ENCODE peak calls at places on chromosomes 4 and X, in ten cellular contexts. H is ureter; D is mesendoderm; X is activated naive CD4-positive, alpha-beta T cell treated with anti-CD3 and anti-CD28 coated beads for 36 hours; Q is NAMALWA; L is progenitor cell of endocrine pancreas; G is RPMI8226; Z is tibial artery; R is cerebellum; N is T-helper 2 cell. U is an unnamed sample.

GRCh38 chrX:12138366-12139313 is at the start of gene FRMPD4:
- DNase-seq in Q (no peak), H (no peak), G (no peak), X (no peak), D (peak; percentile 58), Z (no peak), L (peak; percentile 33), R (no peak), N (no peak), U (no peak)

GRCh38 chr4:6859543-6859942 is 50.1 kb upstream of the TBC1D14 start:
- DNase-seq in G (no peak), N (no peak), R (no peak), L (no peak), Z (no peak), X (no peak), Q (no peak), D (no peak), H (no peak), U (no peak)

GRCh38 chr4:72358483-72358882 is 210.5 kb downstream of the ADAMTS3 start:
- DNase-seq in Q (no peak), R (no peak), Z (no peak), H (no peak), X (no peak), D (no peak), L (no peak), G (no peak), N (no peak), U (no peak)

GRCh38 chr4:76850010-76850441 is 47.9 kb downstream of the SOWAHB start:
- DNase-seq in R (no peak), L (no peak), Q (no peak), N (no peak), X (no peak), Z (no peak), H (no peak), G (no peak), D (no peak), U (no peak)

GRCh38 chr4:42048394-42048793 is 58.1 kb downstream of the SLC30A9 start:
- DNase-seq in X (no peak), Q (no peak), R (no peak), Z (no peak), H (no peak), L (no peak), D (no peak), G (no peak), N (no peak), U (no peak)

GRCh38 chrX:45385767-45386166 is 185.1 kb upstream of the DIPK2B start:
- DNase-seq in D (no peak), L (no peak), Q (no peak), Z (no peak), H (no peak), X (no peak), G (no peak), R (no peak), N (no peak), U (no peak)

GRCh38 chrX:14235004-14235403 is 205.3 kb upstream of the GEMIN8 start:
- DNase-seq in G (no peak), N (no peak), R (no peak), Q (no peak), L (no peak), H (no peak), Z (no peak), D (peak; percentile 13), X (no peak), U (no peak)

GRCh38 chr4:186037692-186038658 is 31.0 kb upstream of the TLR3 start:
- DNase-seq in G (peak; percentile 41), R (peak; percentile 92), H (peak; percentile 63), X (peak; percentile 51), N (no peak), Z (peak; percentile 45), L (peak; percentile 31), D (peak; percentile 76), Q (peak; percentile 82), U (no peak)

GRCh38 chr4:32251126-32251525 is 1531.0 kb downstream of the PCDH7 start:
- DNase-seq in Q (no peak), X (no peak), R (no peak), Z (no peak), D (no peak), L (no peak), N (no peak), H (no peak), G (no peak), U (no peak)

GRCh38 chrX:148500428-148501120 is at the start of gene AFF2:
- DNase-seq in Z (no peak), L (peak; percentile 14), N (peak; percentile 25), Q (peak; percentile 63), D (peak; percentile 38), H (no peak), R (peak; percentile 47), G (no peak), X (peak; percentile 51), U (peak; percentile 18)

GRCh38 chr4:107832275-107832807 is 7.6 kb downstream of the SGMS2 start:
- DNase-seq in G (no peak), N (no peak), X (no peak), L (no peak), R (no peak), Z (no peak), Q (no peak), D (no peak), H (no peak), U (no peak)

GRCh38 chr4:82496349-82496748 is 65.4 kb downstream of the TMEM150C start:
- DNase-seq in Q (no peak), R (no peak), H (no peak), X (no peak), N (no peak), Z (no peak), L (no peak), G (no peak), D (no peak), U (no peak)

GRCh38 chr4:8656711-8657380 is 64.3 kb downstream of the CPZ start:
- DNase-seq in L (no peak), D (no peak), G (no peak), Q (no peak), Z (no peak), R (no peak), H (no peak), X (no peak), N (no peak), U (no peak)

GRCh38 chrX:143571521-143571920 is 54.2 kb upstream of the SPANXN3 start:
- DNase-seq in G (no peak), Z (no peak), X (no peak), L (no peak), N (no peak), H (no peak), D (peak; percentile 32), Q (no peak), R (no peak), U (no peak)

GRCh38 chr4:148118628-148119027 is 323.6 kb downstream of the NR3C2 start:
- DNase-seq in D (no peak), Q (no peak), N (no peak), R (no peak), L (no peak), H (no peak), X (no peak), G (peak; percentile 19), Z (no peak), U (no peak)

GRCh38 chrX:45760187-45760742 is 559.6 kb upstream of the DIPK2B start:
- DNase-seq in Z (no peak), R (no peak), Q (no peak), G (no peak), L (no peak), N (no peak), H (no peak), X (no peak), D (no peak), U (no peak)

GRCh38 chr4:110865611-110866254 is 242.9 kb upstream of the PITX2 start:
- DNase-seq in N (no peak), H (no peak), L (no peak), Q (no peak), R (no peak), G (no peak), X (no peak), Z (no peak), D (no peak), U (no peak)

GRCh38 chrX:74523870-74524735 is 90.3 kb downstream of the RLIM start:
- DNase-seq in Z (no peak), H (no peak), N (no peak), Q (no peak), G (no peak), D (no peak), L (no peak), X (no peak), R (no peak), U (no peak)

GRCh38 chr4:165394275-165394674 is 15.5 kb downstream of the CPE start:
- DNase-seq in X (no peak), H (no peak), L (no peak), Z (no peak), Q (no peak), G (no peak), D (no peak), N (no peak), R (no peak), U (no peak)

GRCh38 chr4:89539374-89539773 is 231.8 kb upstream of the GPRIN3 start:
- DNase-seq in Q (no peak), G (no peak), Z (no peak), D (peak; percentile 56), H (no peak), X (no peak), R (no peak), N (no peak), L (no peak), U (no peak)

GRCh38 chr4:74675673-74676279 is 118.5 kb downstream of the BTC start:
- DNase-seq in D (peak; percentile 59), H (no peak), Q (peak; percentile 65), L (peak; percentile 12), X (peak; percentile 19), G (peak; percentile 49), N (no peak), Z (no peak), R (no peak), U (no peak)

GRCh38 chr4:70571772-70572171 is 20.3 kb upstream of the AMBN start:
- DNase-seq in R (no peak), G (no peak), Z (no peak), D (peak; percentile 24), N (no peak), X (no peak), H (no peak), L (no peak), Q (no peak), U (no peak)

GRCh38 chr4:81648576-81649272 is 177.0 kb upstream of the RASGEF1B start:
- DNase-seq in Z (no peak), D (no peak), R (no peak), X (peak; percentile 60), N (no peak), H (no peak), Q (peak; percentile 83), L (no peak), G (peak; percentile 21), U (no peak)

GRCh38 chrX:46922601-46923000 is 10.4 kb downstream of the JADE3 start:
- DNase-seq in D (no peak), L (no peak), H (no peak), Z (no peak), R (no peak), Q (no peak), N (no peak), G (no peak), X (no peak), U (no peak)

GRCh38 chrX:147894332-147894870 is 17.3 kb upstream of the FMR1 start:
- DNase-seq in R (no peak), L (no peak), D (no peak), H (no peak), G (no peak), Q (no peak), N (no peak), Z (no peak), X (no peak), U (no peak)

GRCh38 chrX:78037881-78038280 is 66.2 kb upstream of the PGK1 start:
- DNase-seq in G (no peak), R (no peak), H (no peak), L (no peak), X (no peak), Z (no peak), Q (no peak), D (no peak), N (no peak), U (no peak)

GRCh38 chr4:9841072-9841471 is 59.6 kb downstream of the DRD5 start:
- DNase-seq in D (peak; percentile 1), L (no peak), X (no peak), R (no peak), H (no peak), Q (no peak), N (no peak), G (no peak), Z (no peak), U (no peak)

GRCh38 chr4:158754385-158755180 is 14.2 kb upstream of the FNIP2 start:
- DNase-seq in L (no peak), Z (no peak), X (no peak), D (no peak), N (no peak), R (no peak), H (no peak), G (no peak), Q (no peak), U (no peak)